ENCODE peak calls at places on chromosomes 13 and 19, in four cellular contexts. L is mucosa of descending colon, X is heart right ventricle, J is tibial artery. I is an unnamed sample. For H3K4me1, the result is how much of the 10 kb centered on the place peaks cover.

GRCh38 chr19:43797118-43797517 is 5.1 kb downstream of the LYPD5 start:
- DNase-seq in L (no peak), X (no peak), J (peak), I (no peak)

GRCh38 chr19:36113895-36114762 is 546 bp downstream of the POLR2I start:
- DNase-seq in L (peak), X (peak), J (peak), I (peak)

GRCh38 chr13:39415403-39415802 is 187.6 kb downstream of the LHFPL6 start:
- DNase-seq in L (no peak), X (peak), J (peak), I (peak)

GRCh38 chr19:35011091-35011689 is 11.1 kb downstream of the GRAMD1A start:
- DNase-seq in L (peak), X (no peak), J (no peak), I (no peak)

GRCh38 chr19:6233827-6234511 is 45.8 kb downstream of the MLLT1 start:
- DNase-seq in L (no peak), X (peak), J (no peak), I (peak)

GRCh38 chr19:31350693-31351211 is 1.5 kb upstream of the TSHZ3 start:
- DNase-seq in L (peak), X (peak), J (peak), I (no peak)

GRCh38 chr19:34288381-34288780 is 34.0 kb downstream of the GARRE1 start:
- DNase-seq in L (no peak), X (no peak), J (no peak), I (no peak)

GRCh38 chr19:3343619-3344502 is 22.5 kb upstream of the NFIC start:
- DNase-seq in L (peak), X (peak), J (peak), I (peak)

GRCh38 chr13:40682449-40683240 is 16.2 kb upstream of the FOXO1 start:
- DNase-seq in L (no peak), X (no peak), J (no peak), I (no peak)

GRCh38 chr19:42253245-42254082 is 1.5 kb downstream of the ERF start:
- DNase-seq in L (peak), X (peak), J (peak), I (peak)

GRCh38 chr19:51687791-51688664 is 5.1 kb upstream of the SPACA6 start:
- DNase-seq in L (peak), X (peak), J (peak), I (peak)

GRCh38 chr19:16376649-16377048 is 52.0 kb downstream of the KLF2 start:
- DNase-seq in L (peak), X (no peak), J (no peak), I (no peak)

GRCh38 chr19:49592486-49593232 is 1.7 kb downstream of the PRR12 start:
- DNase-seq in L (peak), X (no peak), J (no peak), I (no peak)

GRCh38 chr13:36776175-36776574 is 42.8 kb upstream of the RFXAP start:
- DNase-seq in L (no peak), X (no peak), J (no peak), I (no peak)

GRCh38 chr13:73334459-73334858 is 275.7 kb downstream of the KLF5 start:
- DNase-seq in L (no peak), X (no peak), J (no peak), I (no peak)

GRCh38 chr19:2327773-2328400 is 499 bp downstream of the LSM7 start:
- DNase-seq in L (no peak), X (no peak), J (no peak), I (peak)

GRCh38 chr13:76677047-76677446 is 209.2 kb downstream of the KCTD12 start:
- DNase-seq in L (no peak), X (peak), J (peak), I (no peak)

GRCh38 chr13:43136940-43137574 is 113.7 kb downstream of the DNAJC15 start:
- DNase-seq in L (no peak), X (no peak), J (no peak), I (no peak)

GRCh38 chr13:95191821-95192220 is 109.4 kb downstream of the ABCC4 start:
- DNase-seq in L (peak), X (peak), J (peak), I (peak)

GRCh38 chr19:18851673-18852325 is 20.0 kb downstream of the UPF1 start:
- DNase-seq in L (no peak), X (no peak), J (no peak), I (no peak)

GRCh38 chr19:5952193-5953033 is 25.5 kb downstream of the RANBP3 start:
- DNase-seq in L (no peak), X (no peak), J (no peak), I (no peak)

GRCh38 chr13:79108914-79109643 is 297.0 kb downstream of the RBM26 start:
- DNase-seq in L (no peak), X (no peak), J (no peak), I (no peak)

GRCh38 chr13:30364876-30365275 is 57.4 kb upstream of the UBE2L5 start:
- DNase-seq in L (no peak), X (peak), J (no peak), I (no peak)

GRCh38 chr19:31339405-31339804 is 9.8 kb downstream of the TSHZ3 start:
- DNase-seq in L (no peak), X (no peak), J (no peak), I (no peak)

GRCh38 chr19:14333101-14333871 is 48.0 kb upstream of the ADGRE5 start:
- DNase-seq in L (peak), X (peak), J (no peak), I (no peak)

GRCh38 chr13:79936368-79937136 is 404.4 kb downstream of the SPRY2 start:
- DNase-seq in L (no peak), X (peak), J (peak), I (peak)

GRCh38 chr13:75175575-75175974 is 306.4 kb downstream of the TBC1D4 start:
- DNase-seq in L (no peak), X (no peak), J (no peak), I (no peak)

GRCh38 chr13:32984857-32985626 is 31.2 kb upstream of the KL start:
- DNase-seq in L (no peak), X (no peak), J (no peak), I (no peak)

GRCh38 chr13:106917024-106917491 is 349.1 kb upstream of the ARGLU1 start:
- DNase-seq in L (peak), X (peak), J (no peak), I (no peak)

GRCh38 chr19:41708481-41708880 is at the start of gene CEACAM5:
- DNase-seq in L (peak), X (no peak), J (no peak), I (no peak)

GRCh38 chr13:73938375-73939070 is 195.7 kb downstream of the KLF12 start:
- DNase-seq in L (no peak), X (no peak), J (no peak), I (no peak)

GRCh38 chr13:35711909-35712308 is 235.4 kb upstream of the MAB21L1 start:
- DNase-seq in L (no peak), X (no peak), J (no peak), I (no peak)

DNA sequence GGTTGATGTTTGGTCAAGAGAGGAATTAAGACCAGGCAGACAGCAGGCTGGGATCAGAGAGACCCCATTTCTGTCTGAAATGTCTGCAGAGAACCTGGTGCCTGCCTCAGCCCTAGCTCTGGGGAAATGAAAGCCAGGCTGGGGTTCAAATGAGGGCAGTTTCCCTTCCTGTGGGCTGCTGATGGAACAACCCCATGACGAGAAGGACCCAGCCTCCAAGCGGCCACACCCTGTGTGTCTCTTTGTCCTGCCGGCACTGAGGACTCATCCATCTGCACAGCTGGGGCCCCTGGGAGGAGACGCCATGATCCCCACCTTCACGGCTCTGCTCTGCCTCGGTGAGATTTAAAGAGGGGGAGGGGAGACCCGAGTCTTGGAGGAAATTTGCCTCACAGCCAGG is at the start of gene LILRB4:
- DNase-seq in L (no peak), X (peak), J (no peak), I (no peak)
- H3K4me1 ChIP-seq in L (under half), X (under half), J (under half), I (under half)

GRCh38 chr19:1131718-1132552 is 28.1 kb downstream of the GPX4 start:
- DNase-seq in L (peak), X (peak), J (peak), I (peak)
- TF ChIP-seq CTCF in L (no peak), X (peak), J (peak), I (no peak)

GRCh38 chr13:112732679-112733078 is 42.8 kb downstream of the ATP11A start:
- DNase-seq in L (no peak), X (no peak), J (no peak), I (no peak)

GRCh38 chr13:112733112-112733511 is 43.3 kb downstream of the ATP11A start:
- DNase-seq in L (no peak), X (no peak), J (no peak), I (no peak)

GRCh38 chr13:112730157-112730671 is 40.4 kb downstream of the ATP11A start:
- DNase-seq in L (no peak), X (peak), J (no peak), I (no peak)

GRCh38 chr13:112733661-112734379 is 44.0 kb downstream of the ATP11A start:
- DNase-seq in L (no peak), X (no peak), J (no peak), I (no peak)

GRCh38 chr13:112731667-112732616 is 42.1 kb downstream of the ATP11A start:
- DNase-seq in L (no peak), X (no peak), J (no peak), I (no peak)
- H3K4me1 ChIP-seq in L (under half), X (half or more), J (under half), I (under half)

GRCh38 chr13:92355213-92355612 is 871.4 kb upstream of the GPC6 start:
- DNase-seq in L (peak), X (no peak), J (no peak), I (no peak)
- TF ChIP-seq CTCF in L (no peak), X (peak), J (no peak), I (peak)

I was measured in lung.